ENCODE peak calls at places on chromosomes 7 and 10, in eight cellular contexts. V is substantia nigra; K is CD8-positive, alpha-beta T cell; D is renal cortical epithelial cell; R is activated naive CD8-positive, alpha-beta T cell treated with anti-CD3 and anti-CD28 coated beads, Interleukin-2, amount 50 U/mL, for 24 hours; T is LoVo; X is T-helper 2 cell; W is Calu3. O is an unnamed sample.

GRCh38 chr10:78648256-78648860 is 420.4 kb upstream of the ZMIZ1 start:
- DNase-seq in R (no peak), T (no peak), W (no peak), D (no peak), K (no peak), V (no peak), X (no peak), O (no peak)

GRCh38 chr7:83603644-83604043 is 45.3 kb downstream of the SEMA3E start:
- DNase-seq in X (no peak), T (no peak), K (no peak), D (no peak), V (no peak), W (no peak), R (no peak), O (no peak)

GRCh38 chr7:121537031-121537430 is 140.9 kb upstream of the FAM3C start:
- DNase-seq in D (no peak), T (no peak), V (no peak), K (no peak), X (no peak), W (no peak), R (no peak), O (no peak)

GRCh38 chr7:2611401-2611800 is 20.4 kb upstream of the TTYH3 start:
- DNase-seq in R (no peak), D (no peak), K (no peak), W (no peak), V (no peak), X (no peak), T (no peak), O (no peak)

GRCh38 chr10:64115913-64116643 is 594.9 kb downstream of the REEP3 start:
- DNase-seq in R (no peak), V (no peak), K (no peak), T (no peak), W (peak; percentile 54), D (no peak), X (no peak), O (peak; percentile 38)

GRCh38 chr10:107430446-107430845 is 265.9 kb upstream of the SORCS1 start:
- DNase-seq in V (no peak), K (no peak), R (no peak), T (no peak), W (no peak), X (no peak), D (no peak), O (no peak)

GRCh38 chr7:50818324-50818723 is 35.6 kb upstream of the GRB10 start:
- DNase-seq in W (no peak), V (no peak), R (no peak), T (no peak), X (no peak), K (no peak), D (no peak), O (no peak)

GRCh38 chr10:15725603-15726002 is 5.9 kb upstream of the ITGA8 start:
- DNase-seq in K (no peak), X (peak; percentile 31), V (no peak), T (peak; percentile 33), D (peak; percentile 55), W (peak; percentile 25), R (no peak), O (peak; percentile 71)

GRCh38 chr10:123241391-123242141 is 87.4 kb downstream of the BUB3 start:
- DNase-seq in W (no peak), R (peak; percentile 6), D (no peak), T (no peak), K (peak; percentile 53), X (peak; percentile 69), V (no peak), O (no peak)

GRCh38 chr7:47536705-47537611 is 45.0 kb downstream of the TNS3 start:
- DNase-seq in K (no peak), V (no peak), T (no peak), R (no peak), X (no peak), D (peak; percentile 32), W (peak; percentile 22), O (no peak)

GRCh38 chr7:125641884-125642283 is 712.3 kb upstream of the POT1 start:
- DNase-seq in V (no peak), W (no peak), T (no peak), R (no peak), K (no peak), D (no peak), X (no peak), O (no peak)